ENCODE peak calls at places on chromosomes 16 and 17, in seven cellular contexts. A is keratinocyte; I is stimulated activated naive CD4-positive, alpha-beta T cell; Z is kidney epithelial cell; D is fibroblast of villous mesenchyme; X is NCI-H1092; L is AG04450. M is an unnamed sample.

GRCh38 chr17:58136669-58137279 is 11.4 kb upstream of the OR4D1 start:
- DNase-seq in X (peak), D (peak), I (no peak), L (no peak), Z (no peak), A (no peak), M (no peak)

GRCh38 chr17:18970582-18971480 is 18.9 kb downstream of the SLC5A10 start:
- DNase-seq in X (no peak), L (no peak), D (no peak), Z (no peak), I (no peak), A (no peak), M (no peak)

GRCh38 chr16:76389126-76389525 is 111.9 kb downstream of the CNTNAP4 start:
- DNase-seq in Z (no peak), A (no peak), D (no peak), L (no peak), X (no peak), I (no peak), M (no peak)

GRCh38 chr17:40323731-40324650 is 15.0 kb downstream of the RARA start:
- DNase-seq in I (peak), Z (no peak), A (no peak), X (no peak), L (no peak), D (no peak), M (no peak)

GRCh38 chr16:79598341-79599181 is 2.0 kb downstream of the MAF start:
- DNase-seq in Z (no peak), X (peak), D (peak), A (no peak), L (no peak), I (no peak), M (no peak)

GRCh38 chr17:55520402-55520801 is 9.2 kb upstream of the SMIM36 start:
- DNase-seq in Z (no peak), I (no peak), D (no peak), A (no peak), X (no peak), L (no peak), M (no peak)

GRCh38 chr17:78313735-78314648 is 45.9 kb downstream of the SOCS3 start:
- DNase-seq in Z (no peak), I (peak), L (no peak), X (peak), D (peak), A (no peak), M (peak)

GRCh38 chr17:62968445-62968923 is 2.4 kb downstream of the TANC2 start:
- DNase-seq in Z (peak), I (peak), X (peak), L (peak), D (peak), A (peak), M (peak)

GRCh38 chr17:46822388-46822921 is 4.0 kb upstream of the WNT3 start:
- DNase-seq in Z (no peak), D (no peak), X (no peak), A (no peak), I (no peak), L (no peak), M (peak)